ENCODE peak calls at places on chromosomes 5 and 9, in ten cellular contexts. H is ovary, C is AG09309, M is upper lobe of right lung, B is transverse colon, N is cardiac muscle cell, F is HCT116, R is retinal pigment epithelial cell, T is fibroblast of lung, O is adipocyte. A is an unnamed sample.

GRCh38 chr9:106921341-106921899 is 58.5 kb downstream of the ZNF462 start:
- DNase-seq in O (peak), T (peak), F (peak), M (no peak), H (peak), N (peak), B (peak), R (peak), C (peak), A (no peak)

GRCh38 chr5:168477060-168477459 is 9.2 kb upstream of the RARS1 start:
- DNase-seq in H (no peak), R (no peak), T (peak), O (peak), F (no peak), M (no peak), C (peak), B (no peak), N (no peak), A (no peak)

GRCh38 chr5:534006-534742 is 9.9 kb upstream of the SLC9A3 start:
- DNase-seq in T (no peak), R (no peak), B (no peak), M (peak), O (no peak), N (no peak), C (no peak), H (no peak), F (no peak), A (no peak)

GRCh38 chr5:80481019-80481893 is 6.6 kb upstream of the FAM151B start:
- DNase-seq in H (no peak), O (peak), N (peak), C (peak), R (peak), F (peak), T (peak), M (no peak), B (peak), A (peak)

GRCh38 chr5:82164109-82164956 is 113.8 kb downstream of the RPS23 start:
- DNase-seq in F (no peak), H (no peak), C (no peak), M (no peak), T (peak), N (no peak), B (no peak), O (peak), R (peak), A (peak)

GRCh38 chr5:59732806-59733205 is 160.7 kb downstream of the PDE4D start:
- DNase-seq in C (no peak), T (no peak), O (no peak), F (no peak), B (no peak), N (no peak), M (no peak), H (no peak), R (no peak), A (no peak)

GRCh38 chr9:38388283-38389223 is 3.9 kb upstream of the ALDH1B1 start:
- DNase-seq in F (no peak), C (peak), O (peak), T (peak), M (no peak), H (peak), R (peak), B (no peak), N (no peak), A (no peak)

GRCh38 chr9:121183666-121184423 is 17.8 kb downstream of the RAB14 start:
- DNase-seq in T (no peak), H (no peak), B (no peak), N (no peak), R (no peak), C (no peak), M (no peak), F (no peak), O (no peak), A (no peak)

GRCh38 chr9:95772320-95773060 is 103.0 kb upstream of the ERCC6L2 start:
- DNase-seq in N (peak), C (peak), M (no peak), O (peak), F (no peak), R (no peak), T (peak), B (peak), H (peak), A (no peak)

GRCh38 chr5:54243483-54244080 is 66.8 kb downstream of the ARL15 start:
- DNase-seq in N (peak), F (peak), C (no peak), T (peak), O (peak), R (no peak), B (peak), H (no peak), M (no peak), A (peak)

GRCh38 chr9:129602598-129603415 is 18.1 kb downstream of the C9orf50 start:
- DNase-seq in O (no peak), M (no peak), H (no peak), C (no peak), F (no peak), N (no peak), B (no peak), R (no peak), T (no peak), A (no peak)

GRCh38 chr9:68895741-68896478 is 118.0 kb downstream of the PRKACG start:
- DNase-seq in B (no peak), T (no peak), N (no peak), O (no peak), H (no peak), R (no peak), M (no peak), C (no peak), F (no peak), A (no peak)

GRCh38 chr5:73596705-73597328 is 29.2 kb upstream of the ARHGEF28 start:
- DNase-seq in C (no peak), T (peak), H (no peak), R (no peak), O (peak), N (peak), F (peak), M (no peak), B (peak), A (no peak)

GRCh38 chr9:20594521-20594920 is 27.8 kb downstream of the MLLT3 start:
- DNase-seq in H (no peak), R (no peak), N (no peak), M (no peak), F (no peak), B (no peak), T (no peak), C (no peak), O (no peak), A (no peak)

GRCh38 chr9:77210116-77210515 is 32.8 kb downstream of the VPS13A start:
- DNase-seq in M (no peak), B (no peak), N (peak), H (no peak), F (no peak), O (no peak), R (no peak), C (no peak), T (no peak), A (no peak)

GRCh38 chr9:126623667-126624452 is 10.1 kb downstream of the LMX1B start:
- DNase-seq in N (no peak), F (no peak), R (no peak), O (no peak), H (no peak), C (no peak), B (no peak), T (no peak), M (no peak), A (no peak)

GRCh38 chr5:139389701-139390638 is at the start of gene MZB1:
- DNase-seq in O (no peak), N (no peak), H (no peak), M (no peak), C (no peak), R (no peak), B (peak), T (no peak), F (no peak), A (no peak)

GRCh38 chr5:137638841-137639240 is 97.0 kb downstream of the KLHL3 start:
- DNase-seq in B (no peak), C (no peak), M (no peak), H (no peak), R (no peak), F (no peak), N (no peak), T (no peak), O (no peak), A (no peak)

GRCh38 chr9:123616707-123617106 is 260.7 kb downstream of the CRB2 start:
- DNase-seq in O (no peak), B (no peak), T (no peak), H (no peak), M (no peak), C (no peak), N (no peak), F (no peak), R (no peak), A (no peak)

GRCh38 chr9:134328841-134329575 is 2.8 kb downstream of the RXRA start:
- DNase-seq in H (peak), T (peak), C (no peak), B (peak), R (no peak), M (no peak), O (no peak), N (peak), F (no peak), A (peak)

GRCh38 chr5:135978212-135978631 is 23.4 kb upstream of the LECT2 start:
- DNase-seq in M (no peak), C (no peak), B (no peak), R (no peak), O (no peak), H (no peak), N (no peak), T (no peak), F (no peak), A (no peak)

GRCh38 chr5:178467261-178468195 is 122.7 kb downstream of the COL23A1 start:
- DNase-seq in H (no peak), B (peak), C (no peak), N (no peak), M (peak), O (peak), T (peak), R (no peak), F (no peak), A (no peak)

GRCh38 chr5:154274828-154275185 is 84.3 kb downstream of the GALNT10 start:
- DNase-seq in T (no peak), B (no peak), M (no peak), N (no peak), F (no peak), C (no peak), O (no peak), H (no peak), R (no peak), A (peak)

GRCh38 chr9:112833081-112833480 is 57.6 kb downstream of the SLC46A2 start:
- DNase-seq in R (no peak), F (no peak), C (no peak), T (no peak), N (no peak), B (no peak), M (no peak), O (no peak), H (no peak), A (no peak)

GRCh38 chr5:588406-588995 is 23.6 kb upstream of the CEP72 start:
- DNase-seq in H (no peak), C (no peak), M (peak), B (no peak), R (no peak), F (no peak), T (no peak), N (no peak), O (no peak), A (no peak)

GRCh38 chr5:149018909-149019443 is 43.9 kb downstream of the SH3TC2 start:
- DNase-seq in H (no peak), N (no peak), B (no peak), O (no peak), T (peak), M (no peak), R (peak), C (peak), F (no peak), A (no peak)

GRCh38 chr5:139131062-139131856 is 66.9 kb downstream of the SIL1 start:
- DNase-seq in F (no peak), T (peak), N (peak), O (no peak), R (no peak), H (peak), M (no peak), B (peak), C (no peak), A (no peak)

GRCh38 chr5:80941496-80941895 is 18.7 kb upstream of the RASGRF2 start:
- DNase-seq in O (no peak), C (no peak), R (no peak), F (no peak), T (no peak), N (no peak), B (no peak), H (no peak), M (no peak), A (peak)

GRCh38 chr5:135869151-135869737 is 26.4 kb downstream of the IL9 start:
- DNase-seq in R (no peak), M (no peak), F (no peak), N (no peak), C (no peak), T (no peak), O (no peak), B (no peak), H (no peak), A (no peak)

GRCh38 chr9:113692264-113692663 is 183.8 kb upstream of the ZNF618 start:
- DNase-seq in R (no peak), H (no peak), O (no peak), N (no peak), B (no peak), M (no peak), F (no peak), T (no peak), C (no peak), A (no peak)

GRCh38 chr5:147661576-147661975 is 121.0 kb downstream of the JAKMIP2 start:
- DNase-seq in O (no peak), N (no peak), B (no peak), T (peak), C (no peak), M (no peak), R (peak), H (no peak), F (no peak), A (no peak)

GRCh38 chr5:170782438-170782837 is 1.1 kb upstream of the GABRP start:
- DNase-seq in O (no peak), T (no peak), F (no peak), R (no peak), N (peak), C (no peak), H (no peak), M (no peak), B (no peak), A (no peak)

GRCh38 chr5:1140818-1141189 is 28.9 kb upstream of the SLC12A7 start:
- DNase-seq in O (no peak), F (no peak), T (no peak), B (no peak), N (no peak), C (no peak), R (no peak), M (no peak), H (no peak), A (no peak)

GRCh38 chr5:172156541-172156994 is 31.5 kb downstream of the STK10 start:
- DNase-seq in C (no peak), F (no peak), M (no peak), N (no peak), O (no peak), B (no peak), H (no peak), T (no peak), R (no peak), A (no peak)

GRCh38 chr5:16467363-16468219 is 2.0 kb upstream of the ZNF622 start:
- DNase-seq in H (no peak), B (no peak), M (no peak), F (no peak), N (peak), R (no peak), O (peak), C (no peak), T (peak), A (peak)
- H3K4me3 ChIP-seq in H (no peak), B (no peak), M (no peak), F (peak), N (no peak), R (no peak), O (peak), C (no peak), T (no peak), A (peak)

GRCh38 chr5:10585120-10585915 is 21.4 kb downstream of the ANKRD33B start:
- DNase-seq in H (no peak), T (no peak), C (no peak), N (no peak), M (no peak), R (no peak), B (no peak), O (no peak), F (no peak), A (no peak)

GRCh38 chr5:10584714-10585113 is 20.8 kb downstream of the ANKRD33B start:
- DNase-seq in C (no peak), R (no peak), N (no peak), H (no peak), M (no peak), F (no peak), O (no peak), B (no peak), T (no peak), A (no peak)

GRCh38 chr5:10582512-10582897 is 18.6 kb downstream of the ANKRD33B start:
- DNase-seq in B (no peak), T (no peak), O (no peak), F (no peak), R (no peak), H (no peak), C (no peak), M (no peak), N (no peak), A (no peak)

GRCh38 chr5:10581867-10582511 is 18.1 kb downstream of the ANKRD33B start:
- DNase-seq in C (no peak), B (no peak), O (no peak), H (no peak), F (no peak), R (no peak), N (no peak), M (no peak), T (peak), A (no peak)

GRCh38 chr5:10583663-10584572 is 20.0 kb downstream of the ANKRD33B start:
- DNase-seq in H (no peak), N (no peak), T (no peak), M (no peak), C (no peak), R (no peak), O (no peak), F (no peak), B (no peak), A (no peak)
- H3K4me3 ChIP-seq in H (no peak), N (no peak), T (no peak), M (no peak), C (no peak), R (no peak), O (no peak), F (no peak), B (no peak), A (no peak)

GRCh38 chr9:33445941-33446506 is 1.4 kb downstream of the AQP3 start:
- DNase-seq in T (no peak), N (no peak), H (no peak), O (no peak), C (no peak), B (peak), F (no peak), M (no peak), R (no peak), A (no peak)

GRCh38 chr9:33446507-33447403 is 638 bp downstream of the AQP3 start:
- DNase-seq in T (peak), M (peak), H (peak), C (no peak), N (no peak), F (no peak), O (peak), B (peak), R (no peak), A (peak)

GRCh38 chr9:33447404-33448158 is at the start of gene AQP3:
- DNase-seq in N (peak), C (no peak), F (no peak), M (peak), T (peak), B (peak), O (peak), H (peak), R (no peak), A (peak)

GRCh38 chr9:33449715-33450114 is 2.3 kb upstream of the AQP3 start:
- DNase-seq in R (no peak), O (no peak), N (no peak), H (no peak), T (no peak), M (no peak), F (no peak), B (no peak), C (no peak), A (no peak)

GRCh38 chr9:33448159-33448511 is 742 bp upstream of the AQP3 start:
- DNase-seq in T (no peak), B (no peak), R (no peak), M (no peak), C (no peak), F (no peak), H (no peak), O (no peak), N (no peak), A (peak)
- H3K4me3 ChIP-seq in T (no peak), B (no peak), R (no peak), M (peak), C (no peak), F (no peak), H (peak), O (peak), N (no peak), A (no peak)

DNA sequence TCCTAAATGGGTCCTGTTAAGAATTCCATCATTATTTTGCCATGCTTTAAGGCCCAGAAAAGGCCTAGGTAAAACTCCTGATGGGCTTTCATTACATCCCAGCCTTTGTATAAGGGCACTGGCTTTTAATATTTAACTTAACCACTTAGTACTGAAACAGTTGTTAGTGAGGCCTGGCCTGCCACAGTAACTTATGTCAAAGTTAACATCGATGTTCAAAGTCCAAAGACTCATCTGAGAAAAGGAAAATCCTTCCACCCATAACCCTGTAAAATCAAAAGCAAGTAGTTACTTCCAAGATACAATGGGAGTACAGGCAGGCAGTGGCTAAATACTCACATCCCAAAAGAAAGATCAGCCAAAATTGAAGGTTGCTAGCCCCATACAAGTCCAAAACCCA is 15.0 kb upstream of the UGT3A1 start:
- DNase-seq in T (no peak), H (no peak), M (no peak), B (no peak), N (no peak), C (no peak), O (no peak), F (no peak), R (no peak), A (no peak)
- H3K4me3 ChIP-seq in T (no peak), H (no peak), M (no peak), B (no peak), N (no peak), C (no peak), O (no peak), F (no peak), R (no peak), A (no peak)

GRCh38 chr5:128060644-128061388 is 22.8 kb upstream of the SLC12A2 start:
- DNase-seq in N (no peak), H (no peak), B (no peak), M (no peak), O (no peak), C (no peak), T (no peak), R (no peak), F (no peak), A (no peak)

DNA sequence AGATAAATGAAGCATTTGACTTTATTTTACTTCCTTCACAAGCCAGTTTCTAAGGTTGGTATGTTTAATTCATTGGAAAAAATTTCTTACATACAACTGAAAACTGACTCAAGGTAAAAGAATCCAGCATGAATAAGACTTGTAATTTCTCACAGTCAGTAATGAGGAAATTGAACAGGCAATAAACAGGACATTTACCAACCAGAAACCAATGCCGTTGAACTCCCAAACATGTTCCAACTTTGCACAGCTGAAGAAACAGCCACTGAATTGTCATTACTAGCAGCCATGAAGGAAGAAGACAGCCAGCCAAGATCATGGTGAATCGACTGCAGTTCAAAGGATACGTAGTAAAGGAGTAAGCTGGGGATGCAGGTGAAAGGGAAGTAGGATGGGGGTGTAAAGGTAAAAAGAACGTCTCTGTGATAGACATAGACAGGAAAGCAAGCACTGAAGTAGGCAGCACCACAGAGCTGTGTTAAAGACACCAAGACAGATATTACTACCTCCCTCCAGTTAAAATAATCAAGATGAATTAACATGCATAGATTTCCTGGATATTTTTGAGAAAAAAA is 21.3 kb upstream of the SLC12A2 start:
- DNase-seq in C (peak), N (no peak), H (no peak), B (peak), R (no peak), F (no peak), T (peak), O (peak), M (no peak), A (peak)
- H3K4me3 ChIP-seq in C (no peak), N (no peak), H (no peak), B (no peak), R (no peak), F (no peak), T (no peak), O (no peak), M (no peak), A (peak)

GRCh38 chr5:39091940-39092580 is 17.9 kb upstream of the RICTOR start:
- DNase-seq in O (no peak), H (no peak), T (no peak), R (no peak), C (no peak), B (no peak), N (no peak), M (no peak), F (no peak), A (no peak)

GRCh38 chr5:39093351-39093749 is 19.2 kb upstream of the RICTOR start:
- DNase-seq in O (no peak), F (no peak), M (no peak), B (no peak), N (no peak), R (peak), H (no peak), T (no peak), C (no peak), A (peak)

GRCh38 chr5:39092581-39093350 is 18.6 kb upstream of the RICTOR start:
- DNase-seq in R (no peak), B (no peak), O (no peak), T (peak), M (no peak), N (no peak), C (no peak), H (no peak), F (peak), A (peak)
- H3K4me3 ChIP-seq in R (no peak), B (no peak), O (no peak), T (no peak), M (no peak), N (no peak), C (no peak), H (no peak), F (peak), A (no peak)